ENCODE peak calls at places on chromosomes 6 and 20, in four cellular contexts. C is CD4-positive, alpha-beta memory T cell; G is HCT116; E is tibial artery. Q is an unnamed sample.

GRCh38 chr6:156685823-156686428 is 91.3 kb upstream of the ARID1B start:
- DNase-seq in C (no peak), G (no peak), E (no peak), Q (no peak)

GRCh38 chr6:2934057-2934456 is 30.9 kb upstream of the SERPINB9 start:
- DNase-seq in C (no peak), G (no peak), E (no peak), Q (no peak)

GRCh38 chr6:52543729-52544324 is 33.0 kb downstream of the TRAM2 start:
- DNase-seq in C (no peak), G (no peak), E (no peak), Q (no peak)

GRCh38 chr6:105994522-105995402 is 91.4 kb upstream of the PRDM1 start:
- DNase-seq in C (peak), G (peak), E (peak), Q (no peak)

GRCh38 chr20:16245879-16246278 is 327.4 kb downstream of the KIF16B start:
- DNase-seq in C (no peak), G (no peak), E (no peak), Q (no peak)

GRCh38 chr20:52190437-52191131 is 995 bp downstream of the ZFP64 start:
- DNase-seq in C (peak), G (peak), E (peak), Q (no peak)

GRCh38 chr6:30847421-30847970 is 36.8 kb upstream of the DDR1 start:
- DNase-seq in C (no peak), G (no peak), E (no peak), Q (no peak)

GRCh38 chr6:132213191-132213590 is 188.1 kb downstream of the MOXD1 start:
- DNase-seq in C (no peak), G (no peak), E (no peak), Q (no peak)

GRCh38 chr6:158869010-158869603 is 49.9 kb upstream of the EZR start:
- DNase-seq in C (no peak), G (peak), E (peak), Q (no peak)

GRCh38 chr6:5334341-5334740 is 73.0 kb downstream of the FARS2 start:
- DNase-seq in C (no peak), G (no peak), E (no peak), Q (no peak)

GRCh38 chr6:136745300-136745699 is 47.0 kb downstream of the MAP3K5 start:
- DNase-seq in C (no peak), G (no peak), E (no peak), Q (no peak)

GRCh38 chr20:48760403-48760889 is 67.4 kb downstream of the PREX1 start:
- DNase-seq in C (peak), G (no peak), E (no peak), Q (no peak)

GRCh38 chr20:8005033-8005432 is 14.5 kb downstream of the TMX4 start:
- DNase-seq in C (no peak), G (no peak), E (no peak), Q (no peak)

GRCh38 chr6:32152414-32153251 is 894 bp upstream of the PRRT1 start:
- DNase-seq in C (no peak), G (no peak), E (no peak), Q (no peak)

GRCh38 chr6:5271926-5272325 is 10.6 kb downstream of the FARS2 start:
- DNase-seq in C (no peak), G (no peak), E (no peak), Q (no peak)

GRCh38 chr6:25714765-25715164 is 39.8 kb upstream of the SLC17A4 start:
- DNase-seq in C (no peak), G (no peak), E (no peak), Q (no peak)

GRCh38 chr6:75932067-75932466 is 140.4 kb downstream of the IMPG1 start:
- DNase-seq in C (no peak), G (peak), E (no peak), Q (no peak)

GRCh38 chr6:143061597-143062385 is 1.1 kb downstream of the AIG1 start:
- DNase-seq in C (no peak), G (no peak), E (no peak), Q (no peak)
- H3K4me3 ChIP-seq in C (no peak), G (peak), E (peak), Q (peak)

GRCh38 chr20:62203378-62204030 is 16.6 kb downstream of the HRH3 start:
- DNase-seq in C (no peak), G (no peak), E (no peak), Q (no peak)

GRCh38 chr20:62202083-62202395 is 18.0 kb downstream of the HRH3 start:
- DNase-seq in C (no peak), G (no peak), E (no peak), Q (no peak)

GRCh38 chr20:62201173-62202082 is 18.6 kb downstream of the MTG2 start:
- DNase-seq in C (no peak), G (no peak), E (no peak), Q (no peak)

GRCh38 chr20:62200491-62201172 is 17.8 kb downstream of the MTG2 start:
- DNase-seq in C (no peak), G (no peak), E (no peak), Q (no peak)

GRCh38 chr20:62202676-62203377 is 17.3 kb downstream of the HRH3 start:
- DNase-seq in C (no peak), G (no peak), E (no peak), Q (no peak)
- H3K4me3 ChIP-seq in C (no peak), G (no peak), E (no peak), Q (no peak)

GRCh38 chr6:145968051-145968450 is 3.9 kb upstream of the SHPRH start:
- DNase-seq in C (no peak), G (no peak), E (no peak), Q (no peak)

GRCh38 chr6:145963216-145964068 is 716 bp downstream of the SHPRH start:
- DNase-seq in C (peak), G (peak), E (peak), Q (peak)

GRCh38 chr6:145967549-145967948 is 3.4 kb upstream of the SHPRH start:
- DNase-seq in C (no peak), G (no peak), E (no peak), Q (no peak)

GRCh38 chr6:145962581-145962980 is 1.6 kb downstream of the SHPRH start:
- DNase-seq in C (no peak), G (no peak), E (no peak), Q (no peak)

DNA sequence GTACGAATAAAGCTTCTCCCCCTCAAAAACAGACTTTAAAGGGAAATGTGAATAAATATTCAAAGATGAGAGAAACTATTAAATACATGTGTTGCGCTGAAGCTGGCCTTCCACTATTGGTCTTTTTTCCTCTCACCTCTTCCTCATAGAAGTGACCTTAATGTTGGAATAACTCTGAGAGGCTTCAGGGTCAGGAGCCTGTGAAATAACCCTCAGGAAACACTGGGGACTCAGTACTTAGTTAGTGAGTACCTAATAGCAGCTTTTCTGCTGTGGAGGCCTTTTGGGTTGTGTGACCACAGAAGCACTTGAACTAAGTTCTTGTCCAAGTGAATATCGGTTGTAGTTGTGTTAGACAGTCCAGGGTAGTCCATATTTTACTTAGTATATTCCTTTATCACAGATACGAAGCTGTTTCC is 799 bp upstream of the SHPRH start:
- DNase-seq in C (peak), G (no peak), E (no peak), Q (no peak)
- H3K4me3 ChIP-seq in C (peak), G (peak), E (peak), Q (peak)

DNA sequence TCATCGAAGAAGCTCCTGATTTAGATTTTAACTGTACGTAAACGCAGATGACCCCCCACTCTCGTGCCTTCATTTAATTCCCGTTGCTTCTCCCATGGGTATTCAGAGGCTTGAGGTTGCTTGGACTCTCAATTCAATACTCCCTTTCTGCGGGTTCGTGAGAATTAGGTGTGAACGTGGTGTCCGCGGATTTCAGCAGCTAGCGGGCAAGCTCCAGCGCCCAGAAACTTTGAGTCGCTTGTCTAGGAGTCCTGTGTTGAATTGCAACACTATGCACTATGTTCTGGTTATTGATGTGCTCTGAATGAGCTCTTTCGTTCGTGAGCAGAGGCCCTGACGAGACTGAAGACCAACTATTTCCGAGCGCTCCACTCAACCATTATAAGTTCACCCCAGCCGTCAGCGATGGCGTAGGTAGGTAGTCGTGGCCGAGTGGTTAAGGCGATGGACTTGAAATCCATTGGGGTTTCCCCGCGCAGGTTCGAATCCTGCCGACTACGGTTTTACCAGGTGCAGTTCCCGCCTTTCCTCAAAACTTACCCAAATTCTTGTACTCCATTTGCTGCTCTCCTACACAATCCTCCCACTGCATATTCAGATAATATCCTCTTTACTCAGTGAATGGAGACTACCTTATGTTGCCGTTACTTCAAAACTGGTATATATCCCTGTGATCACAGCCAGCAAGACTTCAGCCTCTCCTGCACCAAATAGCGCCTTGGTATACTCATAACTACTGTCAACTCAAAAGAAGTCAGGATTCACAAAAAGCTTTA is 72.6 kb upstream of the ZNF184 start:
- DNase-seq in C (no peak), G (peak), E (no peak), Q (no peak)
- H3K4me3 ChIP-seq in C (no peak), G (no peak), E (no peak), Q (peak)

Q was measured in thoracic aorta.